ENCODE peak calls at places on chromosomes 2 and 18, in seven cellular contexts. F, L, I, Q, Z, C and D are unnamed samples. For H3K4me1, the result is how much of the 10 kb centered on the place peaks cover.

GRCh38 chr2:67169417-67170140 is 227.6 kb upstream of the ETAA1 start:
- DNase-seq in F (no peak), L (no peak), I (peak), Q (no peak), Z (no peak), C (no peak), D (peak)

GRCh38 chr2:147211484-147211883 is 633.3 kb upstream of the ACVR2A start:
- DNase-seq in F (no peak), L (no peak), I (peak), Q (no peak), Z (no peak), C (no peak), D (peak)

GRCh38 chr2:182245963-182246362 is 180.9 kb downstream of the PDE1A start:
- DNase-seq in F (no peak), L (no peak), I (peak), Q (no peak), Z (no peak), C (no peak), D (peak)

GRCh38 chr18:54983041-54983686 is 23.9 kb upstream of the CCDC68 start:
- DNase-seq in F (peak), L (no peak), I (peak), Q (no peak), Z (no peak), C (peak), D (peak)

GRCh38 chr2:74648009-74648443 is at the start of gene M1AP:
- DNase-seq in F (no peak), L (no peak), I (peak), Q (no peak), Z (no peak), C (no peak), D (no peak)

GRCh38 chr18:73235921-73236320 is 368.1 kb upstream of the NETO1 start:
- DNase-seq in F (no peak), L (no peak), I (no peak), Q (no peak), Z (no peak), C (no peak), D (peak)

GRCh38 chr18:37252854-37253396 is 312.7 kb downstream of the CELF4 start:
- DNase-seq in F (no peak), L (no peak), I (no peak), Q (no peak), Z (peak), C (no peak), D (no peak)

GRCh38 chr2:235170016-235170415 is 218.2 kb downstream of the SH3BP4 start:
- DNase-seq in F (no peak), L (no peak), I (peak), Q (no peak), Z (no peak), C (peak), D (no peak)

GRCh38 chr18:70075906-70076305 is 128.2 kb upstream of the CD226 start:
- DNase-seq in F (no peak), L (no peak), I (no peak), Q (no peak), Z (no peak), C (no peak), D (no peak)

GRCh38 chr2:72214429-72215143 is 66.9 kb upstream of the CYP26B1 start:
- DNase-seq in F (no peak), L (no peak), I (peak), Q (no peak), Z (no peak), C (peak), D (peak)

GRCh38 chr2:146720170-146720569 is 1124.7 kb upstream of the ACVR2A start:
- DNase-seq in F (no peak), L (no peak), I (no peak), Q (no peak), Z (no peak), C (no peak), D (no peak)

GRCh38 chr2:96832751-96833507 is 10.9 kb downstream of the ANKRD23 start:
- DNase-seq in F (no peak), L (peak), I (peak), Q (no peak), Z (peak), C (peak), D (no peak)

GRCh38 chr18:26516964-26517363 is 31.4 kb downstream of the KCTD1 start:
- DNase-seq in F (no peak), L (no peak), I (no peak), Q (no peak), Z (no peak), C (no peak), D (no peak)

GRCh38 chr18:26515643-26516495 is 32.5 kb downstream of the KCTD1 start:
- DNase-seq in F (no peak), L (no peak), I (no peak), Q (no peak), Z (no peak), C (no peak), D (no peak)

GRCh38 chr18:26510337-26510736 is 38.0 kb downstream of the KCTD1 start:
- DNase-seq in F (no peak), L (no peak), I (no peak), Q (no peak), Z (no peak), C (no peak), D (no peak)

GRCh38 chr18:26506012-26506411 is 42.3 kb downstream of the KCTD1 start:
- DNase-seq in F (no peak), L (no peak), I (no peak), Q (no peak), Z (no peak), C (no peak), D (no peak)

GRCh38 chr18:26511339-26512071 is 36.8 kb downstream of the KCTD1 start:
- DNase-seq in F (no peak), L (no peak), I (no peak), Q (no peak), Z (no peak), C (no peak), D (no peak)
- H3K4me1 ChIP-seq in F (under half), L (under half), I (under half), Q (under half), Z (under half), C (under half), D (under half)

GRCh38 chr2:37664190-37664751 is 7.2 kb downstream of the CDC42EP3 start:
- DNase-seq in F (no peak), L (no peak), I (no peak), Q (no peak), Z (no peak), C (no peak), D (no peak)
- H3K4me1 ChIP-seq in F (under half), L (half or more), I (under half), Q (under half), Z (half or more), C (under half), D (under half)

GRCh38 chr2:134600208-134600607 is 118.6 kb downstream of the TMEM163 start:
- DNase-seq in F (no peak), L (no peak), I (no peak), Q (no peak), Z (no peak), C (no peak), D (no peak)

GRCh38 chr2:134603966-134604365 is 114.8 kb downstream of the TMEM163 start:
- DNase-seq in F (no peak), L (no peak), I (no peak), Q (no peak), Z (no peak), C (no peak), D (no peak)

GRCh38 chr2:134599236-134599635 is 119.6 kb downstream of the TMEM163 start:
- DNase-seq in F (no peak), L (no peak), I (no peak), Q (no peak), Z (no peak), C (no peak), D (no peak)

GRCh38 chr2:134602666-134603065 is 116.1 kb downstream of the TMEM163 start:
- DNase-seq in F (no peak), L (no peak), I (no peak), Q (no peak), Z (no peak), C (no peak), D (no peak)

GRCh38 chr2:134601266-134601665 is 117.5 kb downstream of the TMEM163 start:
- DNase-seq in F (no peak), L (no peak), I (no peak), Q (no peak), Z (no peak), C (no peak), D (no peak)
- H3K4me1 ChIP-seq in F (under half), L (under half), I (under half), Q (under half), Z (under half), C (under half), D (under half)

DNA sequence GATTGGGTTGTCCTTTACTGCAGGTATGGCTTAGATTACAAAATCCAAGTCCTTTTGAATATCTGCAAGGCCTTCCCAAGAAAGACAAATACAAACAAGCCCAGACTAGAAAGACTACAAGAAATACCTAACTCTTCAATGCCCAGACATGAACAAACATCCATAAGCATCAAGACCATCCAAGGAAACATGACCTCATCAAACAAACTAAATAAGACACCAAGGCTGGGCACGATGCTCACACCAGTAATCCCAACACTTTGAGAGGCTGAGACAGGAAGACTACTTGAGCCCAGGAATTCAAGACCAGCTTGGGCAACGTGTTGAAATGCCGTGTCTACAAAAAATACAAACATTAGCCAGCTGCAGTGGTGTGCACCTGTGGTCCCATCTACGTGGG is 31.7 kb downstream of the MAP4K3 start:
- DNase-seq in F (no peak), L (no peak), I (peak), Q (no peak), Z (no peak), C (no peak), D (peak)
- H3K4me1 ChIP-seq in F (half or more), L (half or more), I (under half), Q (under half), Z (half or more), C (under half), D (under half)

DNA sequence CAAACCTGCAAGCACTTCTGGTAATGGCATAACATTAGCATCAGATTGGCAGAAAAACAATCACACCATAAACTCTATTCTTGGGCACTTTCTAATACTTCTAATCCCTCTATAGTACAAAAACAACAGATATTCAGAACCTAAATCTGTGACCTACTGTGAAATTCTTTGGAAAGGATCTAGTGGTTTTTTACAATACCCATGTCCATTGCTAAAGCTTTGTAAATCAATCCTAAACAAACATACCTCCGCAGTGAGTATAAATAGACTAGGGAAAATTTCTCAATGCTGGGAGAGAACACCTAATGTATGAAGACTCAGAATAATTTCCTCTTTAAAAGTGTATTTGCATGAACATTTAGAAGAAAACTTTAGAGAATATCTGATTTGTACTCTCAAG is 1098.5 kb upstream of the DDX18 start:
- DNase-seq in F (no peak), L (no peak), I (no peak), Q (no peak), Z (no peak), C (no peak), D (no peak)
- H3K4me1 ChIP-seq in F (under half), L (under half), I (under half), Q (under half), Z (under half), C (under half), D (under half)

DNA sequence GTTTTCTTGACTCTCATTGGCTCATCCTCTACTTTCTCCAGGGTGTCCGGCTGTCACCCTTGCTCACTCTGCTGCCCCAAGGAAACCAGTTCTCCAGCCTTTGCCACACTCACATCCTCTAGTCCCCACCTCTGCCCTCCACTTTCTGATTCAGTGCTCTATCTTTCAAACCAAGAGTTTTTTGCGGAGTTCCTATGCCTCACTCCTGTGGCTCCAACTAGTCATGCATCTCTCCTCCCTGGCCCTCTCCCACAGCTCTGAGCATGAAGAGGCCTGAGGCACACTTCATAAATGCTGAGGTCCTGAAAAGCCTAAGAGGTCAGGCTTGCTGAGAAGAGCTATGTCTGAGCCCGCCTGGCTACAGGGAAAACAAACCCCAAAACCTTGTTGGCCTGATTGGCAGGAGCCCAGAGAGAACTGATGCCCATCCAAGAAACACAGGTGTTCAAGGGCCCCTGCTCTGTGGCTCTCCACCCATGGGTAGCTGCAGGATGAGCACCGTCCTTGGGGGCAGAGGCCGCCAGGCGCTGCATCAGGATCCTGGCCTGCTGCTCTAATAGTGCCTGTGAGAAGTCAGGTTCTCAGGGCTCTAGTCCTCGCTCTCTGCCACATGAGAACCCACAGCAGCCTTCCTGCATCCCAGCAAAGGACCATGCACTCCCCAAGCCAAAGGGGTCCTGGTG is 42.1 kb downstream of the HS1BP3 start:
- DNase-seq in F (no peak), L (peak), I (no peak), Q (no peak), Z (no peak), C (no peak), D (no peak)
- H3K4me1 ChIP-seq in F (under half), L (half or more), I (under half), Q (under half), Z (half or more), C (under half), D (under half)

GRCh38 chr2:1742680-1743395 is 1.5 kb downstream of the PXDN start:
- DNase-seq in F (no peak), L (peak), I (peak), Q (no peak), Z (peak), C (peak), D (peak)

GRCh38 chr2:1744446-1745170 is at the start of gene PXDN:
- DNase-seq in F (no peak), L (no peak), I (peak), Q (no peak), Z (peak), C (peak), D (peak)

GRCh38 chr2:1744151-1744445 is 217 bp downstream of the PXDN start:
- DNase-seq in F (no peak), L (no peak), I (no peak), Q (no peak), Z (no peak), C (no peak), D (no peak)

GRCh38 chr2:1742300-1742679 is 2.0 kb downstream of the PXDN start:
- DNase-seq in F (no peak), L (no peak), I (no peak), Q (no peak), Z (no peak), C (no peak), D (no peak)

GRCh38 chr2:1743396-1744150 is 742 bp downstream of the PXDN start:
- DNase-seq in F (no peak), L (no peak), I (peak), Q (no peak), Z (peak), C (peak), D (peak)
- H3K4me1 ChIP-seq in F (under half), L (under half), I (under half), Q (under half), Z (under half), C (under half), D (under half)

GRCh38 chr18:3061581-3062416 is 48.9 kb upstream of the LPIN2 start:
- DNase-seq in F (peak), L (no peak), I (no peak), Q (peak), Z (no peak), C (peak), D (no peak)

GRCh38 chr18:3058328-3059191 is 45.6 kb upstream of the LPIN2 start:
- DNase-seq in F (no peak), L (no peak), I (no peak), Q (no peak), Z (no peak), C (peak), D (no peak)

GRCh38 chr18:3060667-3061580 is 48.0 kb upstream of the LPIN2 start:
- DNase-seq in F (peak), L (no peak), I (no peak), Q (peak), Z (no peak), C (peak), D (no peak)

GRCh38 chr18:3057526-3057925 is 44.6 kb upstream of the LPIN2 start:
- DNase-seq in F (no peak), L (no peak), I (no peak), Q (no peak), Z (no peak), C (no peak), D (no peak)

GRCh38 chr18:3059272-3059671 is 46.3 kb upstream of the LPIN2 start:
- DNase-seq in F (no peak), L (no peak), I (no peak), Q (no peak), Z (no peak), C (no peak), D (no peak)
- H3K4me1 ChIP-seq in F (under half), L (under half), I (under half), Q (half or more), Z (under half), C (under half), D (under half)

GRCh38 chr2:47065771-47066380 is 89.2 kb downstream of the STPG4 start:
- DNase-seq in F (no peak), L (no peak), I (peak), Q (no peak), Z (peak), C (peak), D (peak)
- H3K4me1 ChIP-seq in F (under half), L (half or more), I (under half), Q (under half), Z (half or more), C (under half), D (under half)